ENCODE peak calls at places on chromosomes 6 and 20, in ten cellular contexts. R is NT2/D1; S is foreskin fibroblast; E is IMR-90; Y is fibroblast of lung; Q is effector memory CD4-positive, alpha-beta T cell; C is left ventricle myocardium inferior; J is mesendoderm; F is OCI-LY7; P is PC-3. V is an unnamed sample.

GRCh38 chr6:117371492-117371891 is 54.2 kb downstream of the ROS1 start:
- DNase-seq in R (no peak), S (no peak), E (no peak), Y (no peak), Q (no peak), C (no peak), J (no peak), F (no peak), P (no peak), V (no peak)

GRCh38 chr20:61845276-61845675 is 220.4 kb downstream of the TAF4 start:
- DNase-seq in R (no peak), S (no peak), E (no peak), Y (no peak), Q (no peak), C (no peak), J (no peak), F (no peak), P (no peak), V (no peak)

GRCh38 chr6:15017251-15017650 is 228.6 kb upstream of the JARID2 start:
- DNase-seq in R (peak; percentile 33), S (peak; percentile 6), E (peak; percentile 17), Y (peak; percentile 24), Q (no peak), C (peak; percentile 28), J (peak; percentile 79), F (no peak), P (no peak), V (no peak)

GRCh38 chr20:40979247-40979646 is 49.4 kb upstream of the TOP1 start:
- DNase-seq in R (no peak), S (no peak), E (no peak), Y (no peak), Q (no peak), C (no peak), J (no peak), F (no peak), P (no peak), V (no peak)

GRCh38 chr20:47576516-47577033 is 74.9 kb downstream of the NCOA3 start:
- DNase-seq in R (no peak), S (peak; percentile 74), E (peak; percentile 90), Y (peak; percentile 93), Q (no peak), C (peak; percentile 42), J (peak; percentile 57), F (peak; percentile 72), P (peak; percentile 93), V (peak; percentile 74)

GRCh38 chr6:149938571-149939462 is 3.0 kb upstream of the ULBP2 start:
- DNase-seq in R (no peak), S (no peak), E (no peak), Y (peak; percentile 9), Q (peak; percentile 57), C (no peak), J (no peak), F (no peak), P (peak; percentile 27), V (no peak)

GRCh38 chr6:6610031-6610591 is 21.6 kb downstream of the LY86 start:
- DNase-seq in R (no peak), S (no peak), E (no peak), Y (no peak), Q (no peak), C (no peak), J (no peak), F (peak; percentile 85), P (no peak), V (no peak)

GRCh38 chr20:14449323-14449722 is 111.9 kb upstream of the FLRT3 start:
- DNase-seq in R (no peak), S (no peak), E (peak; percentile 45), Y (no peak), Q (no peak), C (no peak), J (no peak), F (no peak), P (peak; percentile 91), V (peak; percentile 89)

GRCh38 chr20:38426498-38426897 is 8.6 kb downstream of the SNHG17 start:
- DNase-seq in R (no peak), S (no peak), E (no peak), Y (no peak), Q (no peak), C (no peak), J (no peak), F (no peak), P (no peak), V (no peak)

GRCh38 chr20:19120569-19120968 is 91.9 kb upstream of the SLC24A3 start:
- DNase-seq in R (no peak), S (no peak), E (no peak), Y (no peak), Q (no peak), C (no peak), J (no peak), F (no peak), P (peak; percentile 36), V (no peak)

GRCh38 chr6:145850671-145851070 is 36.1 kb upstream of the FBXO30 start:
- DNase-seq in R (no peak), S (no peak), E (no peak), Y (no peak), Q (no peak), C (no peak), J (no peak), F (no peak), P (no peak), V (no peak)

GRCh38 chr6:161683400-161683799 is 409.5 kb upstream of the AGPAT4 start:
- DNase-seq in R (no peak), S (no peak), E (no peak), Y (no peak), Q (no peak), C (no peak), J (no peak), F (no peak), P (no peak), V (no peak)

GRCh38 chr20:25196701-25197120 is 1.2 kb downstream of the ENTPD6 start:
- DNase-seq in R (no peak), S (no peak), E (no peak), Y (no peak), Q (no peak), C (no peak), J (peak; percentile 29), F (no peak), P (no peak), V (no peak)

GRCh38 chr6:129635396-129636164 is 74.4 kb downstream of the ARHGAP18 start:
- DNase-seq in R (no peak), S (peak; percentile 76), E (peak; percentile 81), Y (peak; percentile 71), Q (no peak), C (no peak), J (no peak), F (no peak), P (no peak), V (no peak)

GRCh38 chr20:44153636-44154043 is 33.3 kb downstream of the JPH2 start:
- DNase-seq in R (no peak), S (no peak), E (peak; percentile 13), Y (peak; percentile 80), Q (no peak), C (no peak), J (peak; percentile 87), F (no peak), P (peak; percentile 26), V (no peak)

GRCh38 chr6:40582892-40583291 is 4.3 kb downstream of the LRFN2 start:
- DNase-seq in R (no peak), S (no peak), E (no peak), Y (no peak), Q (no peak), C (no peak), J (peak; percentile 20), F (no peak), P (no peak), V (no peak)

DNA sequence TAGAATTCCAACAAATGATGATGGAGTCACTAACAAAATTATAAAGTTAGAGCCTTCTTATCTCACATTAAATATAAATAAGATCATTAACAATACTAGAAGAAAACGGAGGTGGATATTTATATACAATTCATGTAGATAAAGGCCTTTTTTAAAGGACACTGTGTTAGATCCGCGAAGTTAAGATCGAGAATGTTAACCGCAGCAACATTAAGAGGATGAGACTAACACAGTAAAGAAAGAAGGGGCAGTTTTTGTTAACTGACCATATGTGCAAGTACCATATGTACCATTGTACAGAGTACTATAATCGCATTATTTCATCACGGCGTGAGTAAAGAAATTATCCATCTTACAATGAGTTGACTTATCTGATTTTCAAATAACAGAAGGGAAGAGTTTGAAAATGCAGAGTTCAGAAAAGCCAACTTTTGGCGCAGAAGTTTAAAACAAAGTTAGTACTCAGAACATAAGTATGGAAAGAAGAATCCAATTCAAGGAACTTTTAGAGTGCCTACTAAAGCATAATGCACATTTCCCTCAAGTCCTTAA is 1.4 kb downstream of the FBXL4 start:
- DNase-seq in R (no peak), S (no peak), E (no peak), Y (no peak), Q (no peak), C (no peak), J (no peak), F (peak; percentile 13), P (no peak), V (no peak)
- H3K4me3 ChIP-seq in R (peak overlapping the region; percentile 69), S (peak overlapping the region; percentile 93), E (peak overlapping the region; percentile 84), Y (peak overlapping the region; percentile 95), Q (peak overlapping the region; percentile 71), C (peak overlapping the region; percentile 92), J (no peak overlapping the region), F (peak overlapping the region; percentile 83), P (peak overlapping the region; percentile 72), V (peak overlapping the region; percentile 67)

GRCh38 chr6:151493495-151494234 is at the start of gene CCDC170:
- DNase-seq in R (no peak), S (no peak), E (no peak), Y (peak; percentile 17), Q (no peak), C (peak; percentile 53), J (peak; percentile 70), F (no peak), P (no peak), V (no peak)
- H3K4me3 ChIP-seq in R (peak within 1 kb of the TSS; percentile 59), S (peak within 1 kb of the TSS; percentile 70), E (peak within 1 kb of the TSS; percentile 54), Y (peak within 1 kb of the TSS; percentile 70), Q (peak within 1 kb of the TSS; percentile 46), C (peak within 1 kb of the TSS; percentile 77), J (peak within 1 kb of the TSS; percentile 22), F (peak within 1 kb of the TSS; percentile 64), P (peak within 1 kb of the TSS; percentile 79), V (peak within 1 kb of the TSS; percentile 70)

DNA sequence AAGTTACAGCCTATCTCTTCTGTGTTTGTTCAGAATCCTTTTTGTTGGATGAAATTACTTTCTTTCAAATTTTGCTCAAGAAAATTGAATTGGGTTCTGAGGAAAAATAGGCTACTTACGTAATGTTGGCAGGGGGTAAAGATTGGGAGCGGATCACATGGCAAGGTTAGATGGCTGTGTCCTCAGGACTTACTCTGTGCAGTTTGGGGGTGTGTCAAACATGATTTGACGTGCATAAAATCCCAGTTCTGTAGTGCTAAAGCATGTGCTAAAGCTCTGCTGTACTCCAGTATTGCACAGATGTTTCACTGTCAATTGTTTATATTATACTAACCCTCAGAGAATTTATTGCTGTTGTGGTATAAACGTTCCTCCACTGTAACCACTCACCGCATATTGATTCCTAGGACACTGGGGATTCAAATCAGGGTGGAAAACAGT is 2.6 kb downstream of the NT5E start:
- DNase-seq in R (no peak), S (peak; percentile 80), E (peak; percentile 93), Y (peak; percentile 73), Q (no peak), C (no peak), J (no peak), F (no peak), P (no peak), V (no peak)
- H3K4me3 ChIP-seq in R (no peak overlapping the region), S (peak overlapping the region; percentile 72), E (peak overlapping the region; percentile 97), Y (peak overlapping the region; percentile 87), Q (no peak overlapping the region), C (no peak overlapping the region), J (no peak overlapping the region), F (no peak overlapping the region), P (peak overlapping the region; percentile 87), V (peak overlapping the region; percentile 87)

DNA sequence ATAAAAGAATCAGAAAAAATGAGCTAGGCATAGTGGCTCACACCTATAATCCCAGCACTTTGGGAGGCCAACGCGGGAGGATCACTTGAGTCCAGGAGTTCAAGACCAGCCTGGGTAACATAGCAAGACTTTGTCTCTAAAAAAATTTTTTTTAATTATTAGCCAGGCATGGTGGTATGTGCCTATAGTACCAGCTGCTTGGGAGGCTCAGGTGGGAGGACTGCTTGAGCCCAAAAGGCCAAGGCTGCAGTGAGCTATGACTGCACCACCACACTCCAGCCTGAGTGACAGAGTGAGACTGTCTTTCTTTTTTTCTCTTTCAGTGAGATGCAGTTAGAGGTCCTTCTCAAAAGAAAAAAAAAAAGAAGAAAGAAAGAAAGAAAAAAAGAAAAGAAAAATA is 8.5 kb upstream of the SNRPC start:
- DNase-seq in R (no peak), S (no peak), E (no peak), Y (no peak), Q (no peak), C (no peak), J (no peak), F (no peak), P (no peak), V (no peak)
- H3K4me3 ChIP-seq in R (no peak overlapping the region), S (no peak overlapping the region), E (no peak overlapping the region), Y (no peak overlapping the region), Q (no peak overlapping the region), C (no peak overlapping the region), J (no peak overlapping the region), F (no peak overlapping the region), P (no peak overlapping the region), V (no peak overlapping the region)

V was measured in retinal pigment epithelial cell.